ENCODE peak calls at places on chromosome 16, in nine cellular contexts. I is transverse colon, A is esophagus muscularis mucosa, X is sigmoid colon, R is spleen, H is stomach, N is H1, F is breast epithelium, O is prostate gland. E is an unnamed sample.

GRCh38 chr16:23742761-23743160 is 12.1 kb upstream of the CHP2 start:
- DNase-seq in R (no peak), X (no peak), A (no peak), F (no peak), O (no peak), I (no peak), N (no peak), H (no peak), E (no peak)

GRCh38 chr16:56013962-56014552 is 138.9 kb upstream of the CES5A start:
- DNase-seq in O (no peak), I (peak; percentile 8), H (no peak), R (no peak), F (no peak), A (no peak), N (peak; percentile 44), X (no peak), E (no peak)

GRCh38 chr16:30602595-30603277 is 7.5 kb downstream of the ZNF689 start:
- DNase-seq in N (no peak), F (no peak), O (no peak), I (no peak), H (no peak), A (no peak), R (no peak), X (no peak), E (no peak)

GRCh38 chr16:71600822-71601221 is 23.9 kb upstream of the TAT start:
- DNase-seq in O (no peak), A (no peak), F (no peak), H (no peak), R (no peak), N (no peak), X (no peak), I (no peak), E (no peak)

GRCh38 chr16:9337262-9338032 is 246.0 kb downstream of the HAPSTR1 start:
- DNase-seq in R (no peak), O (no peak), A (peak; percentile 64), X (no peak), N (no peak), I (no peak), F (no peak), H (no peak), E (no peak)

GRCh38 chr16:68354816-68355215 is 44.0 kb downstream of the PRMT7 start:
- DNase-seq in N (no peak), A (no peak), O (no peak), H (no peak), F (no peak), I (no peak), R (no peak), X (no peak), E (no peak)

GRCh38 chr16:25009822-25010221 is 5.3 kb downstream of the ARHGAP17 start:
- DNase-seq in F (no peak), O (no peak), X (no peak), H (no peak), A (no peak), I (no peak), N (no peak), R (no peak), E (no peak)

GRCh38 chr16:17277981-17278381 is 192.8 kb downstream of the XYLT1 start:
- DNase-seq in F (no peak), O (peak; percentile 53), I (peak; percentile 70), N (no peak), H (peak; percentile 61), R (no peak), A (no peak), X (no peak), E (no peak)

GRCh38 chr16:12260647-12261262 is 284.2 kb downstream of the SNX29 start:
- DNase-seq in H (no peak), F (no peak), X (no peak), A (no peak), R (no peak), I (no peak), N (no peak), O (no peak), E (no peak)

GRCh38 chr16:84922351-84923135 is 88.8 kb downstream of the ZDHHC7 start:
- DNase-seq in X (peak; percentile 96), I (peak; percentile 63), R (no peak), O (no peak), F (no peak), N (no peak), H (peak; percentile 45), A (no peak), E (no peak)

GRCh38 chr16:85137323-85138072 is 25.2 kb upstream of the CIBAR2 start:
- DNase-seq in O (peak; percentile 81), N (no peak), H (peak; percentile 93), A (peak; percentile 97), R (peak; percentile 92), F (peak; percentile 89), X (peak; percentile 99), I (peak; percentile 85), E (no peak)

GRCh38 chr16:68348645-68349445 is 38.0 kb downstream of the PRMT7 start:
- DNase-seq in H (no peak), X (no peak), N (no peak), R (no peak), F (no peak), I (no peak), A (no peak), O (no peak), E (no peak)

GRCh38 chr16:83233153-83233552 is 574.6 kb upstream of the HSBP1 start:
- DNase-seq in A (no peak), X (no peak), N (no peak), H (no peak), I (no peak), O (no peak), F (no peak), R (no peak), E (no peak)

DNA sequence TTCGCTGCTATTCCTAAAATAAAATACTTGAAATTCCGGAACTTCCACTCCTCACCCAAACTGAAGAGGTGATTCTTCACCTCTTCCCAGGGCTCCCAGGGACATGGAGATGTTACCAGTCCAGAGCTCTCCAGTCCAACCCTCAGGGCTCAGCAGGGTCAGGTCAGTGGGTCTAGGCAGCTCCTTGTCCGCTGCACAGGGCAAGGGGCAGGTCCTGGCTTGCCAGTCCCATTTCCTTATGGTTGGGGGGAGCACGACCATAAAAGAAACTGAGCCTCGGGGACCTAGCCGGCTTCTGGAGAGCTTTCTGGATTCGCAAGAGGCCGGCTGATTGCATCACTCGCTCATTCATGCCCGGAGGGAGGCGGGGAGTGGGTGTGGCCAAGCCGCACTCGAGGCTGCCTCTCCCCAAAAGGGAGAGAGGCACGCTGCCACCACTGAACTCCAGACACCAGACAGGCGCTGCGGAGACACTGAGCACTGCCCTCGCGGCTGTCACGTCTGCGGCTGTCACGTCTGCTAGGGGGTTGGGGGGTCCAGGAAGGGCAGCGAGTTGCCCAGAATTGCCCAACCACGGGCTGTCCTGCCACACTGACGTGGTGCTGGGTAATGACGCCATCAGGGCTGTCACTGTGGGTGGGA is 15.8 kb downstream of the SLC7A5 start:
- DNase-seq in F (peak; percentile 95), I (peak; percentile 95), R (peak; percentile 96), X (peak; percentile 98), H (peak; percentile 95), O (peak; percentile 96), N (peak; percentile 65), A (peak; percentile 98), E (peak; percentile 92)
- TF ChIP-seq POLR2AphosphoS5 in F (peak; percentile 76), I (peak; percentile 77), R (peak; percentile 87), X (peak; percentile 77), H (peak; percentile 89), O (peak; percentile 94), N (peak; percentile 80), A (peak; percentile 92), E (peak; percentile 18)

DNA sequence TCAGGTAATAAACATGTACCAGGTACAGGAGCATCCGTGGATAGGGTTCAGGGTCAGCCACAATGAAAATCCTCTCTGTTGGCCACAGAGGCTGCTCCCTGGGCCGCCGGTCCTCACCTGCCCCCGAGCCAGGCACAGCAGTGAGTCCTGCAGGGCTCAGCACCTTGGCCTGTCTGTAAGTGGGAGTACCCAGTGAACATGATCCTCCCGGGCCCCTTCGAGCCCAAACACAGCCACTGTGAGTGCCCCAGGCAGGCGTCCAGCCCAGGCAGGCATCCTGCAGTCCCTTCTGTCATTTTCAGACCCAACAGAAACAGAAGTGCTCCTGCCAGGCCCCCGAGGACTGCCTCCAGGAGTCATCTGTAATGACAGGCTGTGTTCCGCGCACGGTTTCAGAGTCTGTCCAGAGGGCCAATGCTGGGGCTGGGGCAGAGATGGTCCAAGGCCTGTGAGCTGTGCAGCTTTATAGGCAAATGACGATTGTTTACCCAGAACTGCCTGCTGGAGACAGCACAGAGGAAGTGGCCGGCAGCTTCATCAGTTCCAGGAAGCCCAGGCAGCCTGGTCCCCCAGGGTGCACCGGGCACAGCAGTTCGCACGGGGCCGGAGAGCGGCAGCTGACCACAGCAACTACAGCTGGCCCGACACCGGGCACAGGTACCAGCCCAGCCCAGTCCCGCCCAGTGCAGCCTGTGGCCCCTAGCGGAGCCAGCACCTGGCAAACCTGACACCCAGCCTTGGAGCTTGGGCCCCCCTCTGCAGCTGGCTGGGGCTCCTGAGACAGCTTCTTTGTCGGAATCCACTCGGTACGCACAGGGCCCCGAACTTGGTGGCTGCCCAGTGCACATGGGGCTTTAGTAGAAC is 13.2 kb downstream of the SLC7A5 start:
- DNase-seq in I (peak; percentile 85), R (peak; percentile 95), O (peak; percentile 83), H (peak; percentile 86), A (no peak), N (no peak), X (peak; percentile 91), F (peak; percentile 61), E (peak; percentile 61)
- TF ChIP-seq POLR2A in I (no peak), R (peak; percentile 37), O (peak; percentile 58), H (no peak), A (peak; percentile 25), N (no peak), X (no peak), F (no peak), E (no peak)

GRCh38 chr16:2513405-2514332 is at the start of gene ATP6V0C:
- DNase-seq in H (peak; percentile 97), R (peak; percentile 97), A (peak; percentile 98), X (peak; percentile 96), N (peak; percentile 80), I (peak; percentile 96), O (peak; percentile 92), F (peak; percentile 94), E (peak; percentile 94)
- TF ChIP-seq POLR2AphosphoS5 in H (peak; percentile 87), R (peak; percentile 95), A (peak; percentile 81), X (peak; percentile 94), N (peak; percentile 72), I (peak; percentile 90), O (peak; percentile 70), F (peak; percentile 96), E (peak; percentile 90)

GRCh38 chr16:89615176-89615575 is 1.7 kb downstream of the DPEP1 start:
- DNase-seq in F (no peak), H (no peak), A (no peak), R (no peak), O (no peak), I (no peak), N (no peak), X (no peak), E (no peak)

GRCh38 chr16:89612415-89612814 is 1.0 kb upstream of the DPEP1 start:
- DNase-seq in N (no peak), F (no peak), O (no peak), I (no peak), R (no peak), X (no peak), A (no peak), H (no peak), E (no peak)

GRCh38 chr16:89613954-89614459 is 565 bp downstream of the DPEP1 start:
- DNase-seq in H (no peak), A (no peak), F (no peak), O (no peak), R (no peak), N (no peak), X (no peak), I (no peak), E (no peak)

GRCh38 chr16:89615596-89616090 is 2.2 kb downstream of the DPEP1 start:
- DNase-seq in X (no peak), R (no peak), A (no peak), O (no peak), N (no peak), H (peak; percentile 47), I (peak; percentile 30), F (no peak), E (no peak)

GRCh38 chr16:89613101-89613953 is at the start of gene DPEP1:
- DNase-seq in R (no peak), N (no peak), O (no peak), A (no peak), X (no peak), I (no peak), H (no peak), F (no peak), E (no peak)
- TF ChIP-seq POLR2A in R (no peak), N (no peak), O (no peak), A (no peak), X (no peak), I (no peak), H (no peak), F (no peak), E (no peak)

E was measured in GM12892.